ENCODE peak calls at places on chromosomes 6 and 20, in seven cellular contexts. Q, G, I, P, V, L and K are unnamed samples.

GRCh38 chr6:399785-400517 is 8.4 kb downstream of the IRF4 start:
- DNase-seq in Q (no peak), G (no peak), I (no peak), P (no peak), V (no peak), L (no peak), K (no peak)

GRCh38 chr6:136158398-136158797 is 91.7 kb downstream of the MTFR2 start:
- DNase-seq in Q (no peak), G (no peak), I (peak; percentile 41), P (no peak), V (no peak), L (no peak), K (no peak)

GRCh38 chr6:34056301-34056700 is 89.6 kb downstream of the GRM4 start:
- DNase-seq in Q (no peak), G (peak; percentile 91), I (peak; percentile 64), P (no peak), V (no peak), L (no peak), K (peak; percentile 38)

GRCh38 chr6:137707590-137708360 is 159.3 kb upstream of the TNFAIP3 start:
- DNase-seq in Q (peak; percentile 87), G (no peak), I (peak; percentile 71), P (peak; percentile 25), V (peak; percentile 63), L (no peak), K (no peak)

GRCh38 chr6:155185544-155185943 is 78.3 kb upstream of the CLDN20 start:
- DNase-seq in Q (no peak), G (peak; percentile 63), I (no peak), P (no peak), V (peak; percentile 16), L (no peak), K (no peak)

GRCh38 chr20:10524643-10525042 is 89.5 kb downstream of the SLX4IP start:
- DNase-seq in Q (no peak), G (no peak), I (no peak), P (no peak), V (no peak), L (no peak), K (no peak)

GRCh38 chr20:5767493-5768098 is 17.4 kb downstream of the SHLD1 start:
- DNase-seq in Q (no peak), G (no peak), I (no peak), P (no peak), V (no peak), L (no peak), K (no peak)

GRCh38 chr20:48614593-48615274 is 213.1 kb downstream of the PREX1 start:
- DNase-seq in Q (no peak), G (no peak), I (no peak), P (no peak), V (no peak), L (no peak), K (no peak)

GRCh38 chr6:43887906-43888683 is 118.1 kb downstream of the VEGFA start:
- DNase-seq in Q (no peak), G (no peak), I (no peak), P (no peak), V (peak; percentile 56), L (no peak), K (no peak)

GRCh38 chr6:33277663-33278391 is 904 bp downstream of the B3GALT4 start:
- DNase-seq in Q (no peak), G (peak; percentile 65), I (no peak), P (no peak), V (no peak), L (no peak), K (no peak)

GRCh38 chr6:37971711-37972410 is 152.3 kb downstream of the ZFAND3 start:
- DNase-seq in Q (no peak), G (no peak), I (no peak), P (no peak), V (no peak), L (no peak), K (no peak)

GRCh38 chr20:58179432-58180099 is 48.9 kb downstream of the ANKRD60 start:
- DNase-seq in Q (peak; percentile 8), G (peak; percentile 92), I (peak; percentile 45), P (peak; percentile 33), V (peak; percentile 43), L (no peak), K (no peak)

GRCh38 chr6:14711056-14711703 is 534.7 kb upstream of the JARID2 start:
- DNase-seq in Q (peak; percentile 84), G (no peak), I (peak; percentile 54), P (peak; percentile 66), V (peak; percentile 42), L (no peak), K (no peak)

GRCh38 chr20:62381202-62381797 is 5.6 kb upstream of the RPS21 start:
- DNase-seq in Q (no peak), G (no peak), I (no peak), P (no peak), V (no peak), L (no peak), K (no peak)

GRCh38 chr20:59575653-59576052 is 28.7 kb upstream of the PHACTR3 start:
- DNase-seq in Q (no peak), G (no peak), I (no peak), P (no peak), V (no peak), L (no peak), K (no peak)

GRCh38 chr6:130293800-130294199 is 71.0 kb upstream of the SAMD3 start:
- DNase-seq in Q (peak; percentile 25), G (no peak), I (no peak), P (no peak), V (no peak), L (no peak), K (peak; percentile 71)

GRCh38 chr20:25510202-25510601 is 75.1 kb downstream of the NINL start:
- DNase-seq in Q (no peak), G (no peak), I (no peak), P (no peak), V (no peak), L (no peak), K (no peak)

GRCh38 chr6:34332255-34333198 is 59.9 kb downstream of the NUDT3 start:
- DNase-seq in Q (peak; percentile 78), G (no peak), I (no peak), P (no peak), V (no peak), L (no peak), K (no peak)

GRCh38 chr20:288956-289692 is 1.4 kb downstream of the C20orf96 start:
- DNase-seq in Q (no peak), G (no peak), I (no peak), P (no peak), V (no peak), L (no peak), K (no peak)

GRCh38 chr6:125586074-125586473 is 163.4 kb upstream of the HEY2 start:
- DNase-seq in Q (no peak), G (no peak), I (no peak), P (no peak), V (no peak), L (no peak), K (no peak)

GRCh38 chr6:7587631-7588100 is 2.3 kb upstream of the SNRNP48 start:
- DNase-seq in Q (no peak), G (no peak), I (no peak), P (no peak), V (no peak), L (no peak), K (no peak)

GRCh38 chr6:161200610-161201201 is 73.2 kb downstream of the AGPAT4 start:
- DNase-seq in Q (no peak), G (no peak), I (no peak), P (no peak), V (no peak), L (no peak), K (no peak)

GRCh38 chr6:129115491-129115890 is 232.6 kb downstream of the LAMA2 start:
- DNase-seq in Q (no peak), G (no peak), I (no peak), P (no peak), V (no peak), L (no peak), K (no peak)

GRCh38 chr6:157070403-157071107 is 252.8 kb downstream of the TMEM242 start:
- DNase-seq in Q (no peak), G (no peak), I (no peak), P (peak; percentile 49), V (peak; percentile 36), L (no peak), K (no peak)